ENCODE peak calls at places on chromosomes 7 and 10, in six cellular contexts. A, N, R, L, S and B are unnamed samples.

GRCh38 chr10:75726522-75727493 is 295.4 kb downstream of the LRMDA start:
- DNase-seq in A (no peak), N (no peak), R (no peak), L (no peak), S (no peak), B (no peak)

GRCh38 chr7:49703876-49704275 is 69.6 kb upstream of the VWC2 start:
- DNase-seq in A (no peak), N (no peak), R (no peak), L (no peak), S (no peak), B (no peak)

GRCh38 chr7:28192786-28193581 is 12.4 kb upstream of the JAZF1 start:
- DNase-seq in A (no peak), N (no peak), R (no peak), L (no peak), S (no peak), B (no peak)

GRCh38 chr10:72692897-72693598 is 1.1 kb downstream of the MCU start:
- DNase-seq in A (no peak), N (peak), R (no peak), L (no peak), S (peak), B (no peak)

GRCh38 chr10:98276316-98276715 is 8.3 kb upstream of the LOXL4 start:
- DNase-seq in A (no peak), N (no peak), R (no peak), L (no peak), S (no peak), B (peak)

GRCh38 chr10:79358811-79359210 is 11.5 kb downstream of the PPIF start:
- DNase-seq in A (no peak), N (no peak), R (no peak), L (no peak), S (no peak), B (no peak)

GRCh38 chr7:139731802-139732470 is 45.9 kb downstream of the HIPK2 start:
- DNase-seq in A (no peak), N (peak), R (no peak), L (no peak), S (no peak), B (no peak)

GRCh38 chr7:43758029-43758860 is at the start of gene BLVRA:
- DNase-seq in A (peak), N (peak), R (peak), L (no peak), S (peak), B (peak)

GRCh38 chr7:128115326-128115820 is 84.1 kb upstream of the LRRC4 start:
- DNase-seq in A (no peak), N (peak), R (no peak), L (no peak), S (no peak), B (no peak)